ENCODE peak calls at places on chromosomes 7 and 10, in five cellular contexts. N is colonic mucosa, J is IMR-90, X is HepG2, G is right atrium auricular region. H is an unnamed sample. For H3K36me3, the result is how much of the 10 kb centered on the place peaks cover.

GRCh38 chr7:30521532-30521931 is 16.9 kb upstream of the GGCT start:
- DNase-seq in N (peak), J (peak), X (no peak), G (peak), H (peak)

GRCh38 chr7:42237162-42237821 is at the start of gene GLI3:
- DNase-seq in N (peak), J (peak), X (no peak), G (peak), H (peak)

GRCh38 chr10:112195224-112195623 is 11.7 kb upstream of the GPAM start:
- DNase-seq in N (no peak), J (no peak), X (no peak), G (no peak), H (no peak)

GRCh38 chr10:103688451-103688850 is 166.9 kb downstream of the SH3PXD2A start:
- DNase-seq in N (peak), J (no peak), X (no peak), G (no peak), H (peak)

GRCh38 chr10:87092861-87093460 is 1.7 kb downstream of the GLUD1 start:
- DNase-seq in N (peak), J (peak), X (peak), G (no peak), H (peak)

GRCh38 chr7:18978108-18978495 is 139.3 kb downstream of the TWIST1 start:
- DNase-seq in N (no peak), J (peak), X (no peak), G (no peak), H (peak)

GRCh38 chr10:75976681-75977080 is 545.3 kb downstream of the LRMDA start:
- DNase-seq in N (no peak), J (no peak), X (no peak), G (no peak), H (no peak)

GRCh38 chr7:46202379-46202778 is 281.3 kb upstream of the IGFBP3 start:
- DNase-seq in N (no peak), J (no peak), X (no peak), G (no peak), H (no peak)

GRCh38 chr7:112150823-112151641 is 55.2 kb downstream of the DOCK4 start:
- DNase-seq in N (no peak), J (peak), X (no peak), G (no peak), H (no peak)

GRCh38 chr7:149020483-149020882 is 7.8 kb downstream of the PDIA4 start:
- DNase-seq in N (no peak), J (no peak), X (no peak), G (no peak), H (no peak)

GRCh38 chr7:100444311-100445278 is 8.3 kb upstream of the PPP1R35 start:
- DNase-seq in N (no peak), J (peak), X (peak), G (peak), H (peak)

GRCh38 chr10:46536171-46536570 is 20.3 kb downstream of the GPRIN2 start:
- DNase-seq in N (no peak), J (no peak), X (no peak), G (no peak), H (no peak)

GRCh38 chr7:98618786-98619185 is 1.7 kb downstream of the NPTX2 start:
- DNase-seq in N (no peak), J (no peak), X (no peak), G (no peak), H (no peak)

GRCh38 chr10:132158810-132159209 is 27.9 kb upstream of the DPYSL4 start:
- DNase-seq in N (no peak), J (no peak), X (no peak), G (no peak), H (no peak)

GRCh38 chr7:70674268-70675025 is 457.5 kb upstream of the GALNT17 start:
- DNase-seq in N (no peak), J (no peak), X (no peak), G (no peak), H (no peak)

GRCh38 chr10:47166405-47166777 is 133.6 kb upstream of the GDF10 start:
- DNase-seq in N (no peak), J (no peak), X (no peak), G (no peak), H (no peak)

GRCh38 chr7:12297283-12297682 is 86.2 kb downstream of the TMEM106B start:
- DNase-seq in N (no peak), J (no peak), X (no peak), G (no peak), H (no peak)

GRCh38 chr7:151215396-151215795 is 5.1 kb upstream of the H2BK1 start:
- DNase-seq in N (peak), J (no peak), X (no peak), G (no peak), H (no peak)

GRCh38 chr7:151212626-151213025 is 2.3 kb upstream of the H2BK1 start:
- DNase-seq in N (no peak), J (no peak), X (no peak), G (no peak), H (no peak)

GRCh38 chr7:151210087-151210854 is at the start of gene H2BK1:
- DNase-seq in N (no peak), J (no peak), X (no peak), G (no peak), H (no peak)

GRCh38 chr7:151211155-151211772 is 976 bp upstream of the H2BK1 start:
- DNase-seq in N (no peak), J (no peak), X (no peak), G (no peak), H (no peak)

GRCh38 chr7:151213826-151214225 is 3.5 kb upstream of the H2BK1 start:
- DNase-seq in N (no peak), J (no peak), X (no peak), G (no peak), H (no peak)
- H3K36me3 ChIP-seq in N (under half), J (half or more), X (half or more), G (half or more), H (half or more)

DNA sequence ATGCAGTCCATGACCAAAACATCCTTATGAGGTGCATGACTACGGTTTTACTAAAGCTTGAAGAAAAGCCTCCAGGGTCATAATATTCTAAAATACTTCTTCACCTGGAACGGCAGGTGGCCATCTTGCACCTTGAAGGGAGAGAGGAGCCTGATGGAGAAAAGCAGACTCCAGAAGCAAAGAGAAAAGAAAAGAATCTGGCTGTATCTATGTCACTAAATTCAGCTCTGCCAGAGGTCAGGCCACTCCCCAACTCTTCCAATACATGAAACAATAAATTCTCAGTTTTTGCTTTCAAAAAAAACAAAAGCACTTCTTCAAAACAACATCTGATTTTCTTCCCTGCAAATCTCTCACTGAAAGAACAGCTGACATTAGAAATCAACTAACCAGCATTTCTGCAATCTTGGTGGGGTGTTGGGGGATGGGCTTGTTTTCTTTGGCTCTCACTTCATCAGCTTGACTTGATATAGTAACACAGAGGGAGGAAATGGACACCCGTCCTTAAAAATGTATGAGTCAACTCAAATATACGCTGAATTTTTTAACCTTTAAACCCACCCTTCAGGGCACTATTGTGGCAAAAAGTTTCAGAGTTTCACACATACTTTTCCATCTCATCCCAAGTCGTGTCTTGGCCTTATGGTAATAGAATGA is 21.6 kb downstream of the HIBADH start:
- DNase-seq in N (no peak), J (peak), X (peak), G (no peak), H (peak)
- TF ChIP-seq CTCF in N (no peak), J (no peak), X (no peak), G (no peak), H (no peak)

GRCh38 chr10:124984376-124984775 is 42.5 kb downstream of the ZRANB1 start:
- DNase-seq in N (no peak), J (no peak), X (no peak), G (no peak), H (no peak)
- H3K36me3 ChIP-seq in N (under half), J (under half), X (half or more), G (half or more), H (under half)

GRCh38 chr7:151518105-151518780 is 1.5 kb downstream of the RHEB start:
- DNase-seq in N (peak), J (peak), X (peak), G (peak), H (peak)
- TF ChIP-seq CTCF in N (no peak), J (peak), X (peak), G (peak), H (no peak)

DNA sequence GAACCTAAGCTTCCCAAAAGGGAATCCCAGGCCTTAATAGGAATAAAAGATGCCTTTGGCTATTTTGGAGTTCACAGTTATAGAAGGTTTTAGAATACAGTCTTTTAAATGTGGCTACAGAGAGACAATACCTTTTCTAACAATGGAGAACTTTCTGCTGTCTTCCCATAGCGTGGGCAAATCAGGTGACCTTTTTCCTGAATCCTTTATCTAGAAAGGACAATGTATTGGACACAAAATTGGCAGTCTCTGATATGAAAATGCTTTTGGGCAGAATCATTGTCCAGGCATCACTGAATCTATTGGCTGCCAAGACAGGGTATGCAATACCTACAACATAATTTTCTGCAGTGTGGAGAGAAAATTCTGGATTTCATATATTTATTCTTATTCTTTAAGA is 7.8 kb upstream of the ABLIM1 start:
- DNase-seq in N (no peak), J (no peak), X (no peak), G (no peak), H (no peak)
- H3K36me3 ChIP-seq in N (under half), J (under half), X (under half), G (under half), H (under half)

DNA sequence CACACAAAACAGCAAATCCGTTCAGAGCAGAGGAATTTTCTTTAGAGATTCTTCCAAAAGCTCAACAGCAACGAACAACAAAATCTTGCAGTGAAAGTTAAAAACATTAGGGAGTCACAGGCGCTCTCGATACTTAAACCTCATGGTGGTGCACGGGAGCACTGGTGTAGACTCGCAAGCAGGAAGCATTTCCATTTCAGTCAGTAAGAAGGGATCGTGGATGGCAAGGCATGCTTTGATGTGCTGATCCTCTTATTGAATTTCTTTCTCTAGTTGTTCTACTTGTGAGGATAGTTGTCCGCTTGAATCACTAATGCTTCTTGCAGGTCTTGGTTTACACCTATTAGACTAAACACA is 264.7 kb downstream of the SKIDA1 start:
- DNase-seq in N (no peak), J (no peak), X (no peak), G (no peak), H (no peak)
- TF ChIP-seq CTCF in N (no peak), J (no peak), X (no peak), G (no peak), H (peak)

GRCh38 chr7:125254521-125254920 is 324.9 kb upstream of the POT1 start:
- DNase-seq in N (no peak), J (no peak), X (no peak), G (no peak), H (no peak)

GRCh38 chr7:125256446-125256845 is 326.8 kb upstream of the POT1 start:
- DNase-seq in N (no peak), J (no peak), X (no peak), G (no peak), H (no peak)

GRCh38 chr7:125253454-125254182 is 324.0 kb upstream of the POT1 start:
- DNase-seq in N (no peak), J (no peak), X (no peak), G (no peak), H (no peak)

GRCh38 chr7:125255793-125256192 is 326.2 kb upstream of the POT1 start:
- DNase-seq in N (no peak), J (no peak), X (no peak), G (no peak), H (no peak)

DNA sequence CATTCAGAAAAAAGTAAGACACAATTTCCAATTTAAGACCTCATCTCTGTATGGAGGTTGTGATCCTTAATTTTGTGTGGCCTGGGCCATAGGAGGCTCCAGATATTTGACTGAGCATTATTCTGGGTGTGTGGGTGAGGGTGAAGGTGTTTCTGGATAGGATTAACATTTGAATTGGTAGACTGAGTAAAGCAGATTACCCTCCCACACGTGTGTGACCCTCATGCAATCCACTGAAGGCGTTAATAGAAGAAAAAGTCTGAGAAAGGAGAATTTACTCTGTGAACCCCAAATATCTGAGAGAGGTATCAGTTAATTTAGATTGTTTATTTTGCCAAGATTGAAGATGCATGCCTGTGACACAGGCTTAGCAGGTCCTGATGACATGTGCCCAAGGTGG is 328.0 kb upstream of the POT1 start:
- DNase-seq in N (no peak), J (no peak), X (no peak), G (no peak), H (no peak)
- H3K36me3 ChIP-seq in N (under half), J (under half), X (under half), G (under half), H (under half)

GRCh38 chr10:44733743-44734488 is 177.2 kb upstream of the TMEM72 start:
- DNase-seq in N (no peak), J (no peak), X (no peak), G (no peak), H (no peak)
- TF ChIP-seq CTCF in N (no peak), J (peak), X (peak), G (no peak), H (peak)

DNA sequence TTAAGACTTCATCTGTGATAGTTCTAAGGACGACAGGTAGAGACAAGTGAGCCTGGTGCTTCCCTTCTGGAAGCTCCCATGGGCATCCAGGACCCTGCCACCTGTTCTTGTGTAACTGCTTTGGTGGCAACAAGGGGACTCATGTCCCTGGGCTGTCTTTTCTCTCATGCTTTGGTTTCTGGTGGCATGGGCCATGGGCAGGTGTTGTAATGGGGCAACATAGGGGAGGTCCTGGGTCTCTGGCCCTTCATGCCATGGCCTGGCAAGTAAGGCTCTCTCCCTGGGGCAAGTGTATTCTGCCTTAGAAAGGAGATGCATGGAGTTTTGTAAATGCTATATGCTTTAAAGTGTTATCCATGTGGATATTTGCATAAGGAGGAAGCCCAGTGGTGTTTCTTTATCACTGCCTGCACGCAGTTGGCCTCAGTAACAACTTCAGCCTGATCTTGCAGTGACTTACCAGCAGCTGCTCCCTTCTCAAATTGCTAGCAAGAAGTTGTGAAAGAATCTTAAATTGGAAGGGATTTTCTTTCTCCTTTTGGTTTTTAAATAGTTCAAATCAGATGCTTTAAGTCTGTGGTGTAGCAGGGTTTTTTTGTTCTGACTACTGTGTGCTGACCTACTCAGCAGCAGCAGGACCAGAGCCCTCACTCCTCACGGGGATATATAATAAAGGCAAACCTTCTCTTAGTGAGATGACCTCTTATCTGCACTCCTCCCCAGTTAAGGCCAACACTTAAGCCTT is 39.9 kb downstream of the OGDH start:
- DNase-seq in N (no peak), J (no peak), X (no peak), G (no peak), H (no peak)
- H3K36me3 ChIP-seq in N (under half), J (under half), X (under half), G (half or more), H (under half)

H was measured in brain microvascular endothelial cell.